ENCODE peak calls at places on chromosomes 12 and 14, in ten cellular contexts. D is uterus, A is GM12878, G is ovary, W is body of pancreas, K is lower lobe of right lung, Q is brain microvascular endothelial cell, Y is heart left ventricle, C is lung, V is left ventricle myocardium inferior. M is an unnamed sample. For H3K36me3, the result is how much of the 10 kb centered on the place peaks cover.

GRCh38 chr14:105710119-105711057 is 184.0 kb downstream of the TMEM121 start:
- DNase-seq in D (no peak), A (no peak), G (no peak), W (no peak), K (no peak), Q (no peak), Y (peak), C (no peak), V (no peak), M (no peak)

GRCh38 chr12:81080431-81080983 is 2.6 kb downstream of the ACSS3 start:
- DNase-seq in D (no peak), A (no peak), G (no peak), W (no peak), K (no peak), Q (no peak), Y (no peak), C (no peak), V (no peak), M (no peak)

GRCh38 chr14:59090572-59090971 is 97.9 kb upstream of the DAAM1 start:
- DNase-seq in D (no peak), A (no peak), G (no peak), W (no peak), K (no peak), Q (no peak), Y (no peak), C (no peak), V (no peak), M (no peak)

GRCh38 chr14:101520621-101521305 is 40.5 kb upstream of the DIO3 start:
- DNase-seq in D (peak), A (no peak), G (peak), W (peak), K (no peak), Q (no peak), Y (no peak), C (peak), V (peak), M (no peak)

GRCh38 chr12:2963760-2964292 is 4.6 kb downstream of the TEAD4 start:
- DNase-seq in D (no peak), A (no peak), G (no peak), W (no peak), K (no peak), Q (peak), Y (peak), C (no peak), V (peak), M (no peak)

GRCh38 chr12:68739891-68740290 is 6.1 kb upstream of the SLC35E3 start:
- DNase-seq in D (no peak), A (no peak), G (no peak), W (no peak), K (no peak), Q (no peak), Y (no peak), C (no peak), V (no peak), M (no peak)

GRCh38 chr14:78902010-78902623 is 731.9 kb downstream of the NRXN3 start:
- DNase-seq in D (no peak), A (no peak), G (no peak), W (peak), K (no peak), Q (peak), Y (no peak), C (no peak), V (peak), M (no peak)

GRCh38 chr14:69667938-69668336 is 56.5 kb downstream of the SUSD6 start:
- DNase-seq in D (no peak), A (no peak), G (no peak), W (no peak), K (no peak), Q (no peak), Y (no peak), C (no peak), V (no peak), M (no peak)

GRCh38 chr12:25744334-25744733 is 191.3 kb upstream of the LMNTD1 start:
- DNase-seq in D (no peak), A (no peak), G (no peak), W (no peak), K (no peak), Q (no peak), Y (no peak), C (no peak), V (no peak), M (no peak)

GRCh38 chr14:63468273-63468672 is 74.9 kb downstream of the PPP2R5E start:
- DNase-seq in D (no peak), A (peak), G (no peak), W (no peak), K (no peak), Q (no peak), Y (no peak), C (no peak), V (no peak), M (no peak)

GRCh38 chr12:32455607-32456063 is 56.3 kb downstream of the FGD4 start:
- DNase-seq in D (no peak), A (no peak), G (no peak), W (no peak), K (no peak), Q (peak), Y (no peak), C (no peak), V (no peak), M (peak)

GRCh38 chr14:102799684-102800562 is 22.7 kb downstream of the TRAF3 start:
- DNase-seq in D (no peak), A (no peak), G (no peak), W (no peak), K (no peak), Q (peak), Y (no peak), C (no peak), V (no peak), M (no peak)

GRCh38 chr14:102798926-102799325 is 21.7 kb downstream of the TRAF3 start:
- DNase-seq in D (no peak), A (peak), G (no peak), W (no peak), K (no peak), Q (no peak), Y (no peak), C (no peak), V (no peak), M (no peak)

GRCh38 chr14:102793531-102794328 is 16.5 kb downstream of the TRAF3 start:
- DNase-seq in D (no peak), A (no peak), G (no peak), W (no peak), K (no peak), Q (no peak), Y (no peak), C (no peak), V (no peak), M (no peak)

GRCh38 chr14:102796661-102797190 is 19.5 kb downstream of the TRAF3 start:
- DNase-seq in D (no peak), A (no peak), G (no peak), W (no peak), K (no peak), Q (no peak), Y (no peak), C (no peak), V (no peak), M (no peak)

DNA sequence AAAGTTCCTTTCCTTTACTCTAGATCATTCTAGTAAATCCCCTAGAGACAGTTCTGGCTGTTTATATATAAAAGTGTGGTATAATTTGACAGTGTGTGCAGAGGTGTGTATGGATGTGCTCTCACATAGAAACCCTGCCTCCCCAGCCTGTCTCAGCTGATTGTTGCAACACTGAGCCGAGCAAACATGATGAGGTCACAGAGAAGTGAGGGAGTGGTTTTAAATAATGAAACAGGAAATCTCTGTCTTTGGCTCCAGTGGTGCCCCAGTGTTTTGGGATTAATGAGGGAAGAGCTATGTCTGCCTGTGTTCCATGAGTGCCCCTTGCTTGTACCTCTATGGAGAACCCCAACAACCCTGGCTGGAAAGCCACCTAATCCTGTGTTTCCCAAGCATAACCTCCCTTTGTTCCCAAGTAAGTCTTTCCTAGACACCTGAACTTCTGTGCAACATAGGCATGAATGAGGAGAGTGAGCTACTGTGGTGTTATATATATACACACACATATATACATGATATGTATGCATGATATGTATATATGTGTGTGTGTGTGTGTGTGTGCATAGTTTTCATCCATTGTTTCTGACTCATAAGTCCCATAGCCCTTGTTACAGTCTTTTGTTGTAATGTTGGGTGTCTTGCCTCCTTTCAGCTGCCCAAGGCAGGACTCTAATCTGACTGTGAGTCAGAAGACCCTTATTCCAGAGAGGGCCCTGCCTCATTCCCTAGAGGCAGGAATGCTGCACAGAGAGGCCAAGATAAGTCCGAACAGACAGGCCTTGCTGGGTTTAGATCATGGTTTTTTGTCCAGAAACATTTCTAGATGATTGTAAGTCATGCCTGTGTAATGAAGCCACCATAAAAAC is 18.0 kb downstream of the TRAF3 start:
- DNase-seq in D (peak), A (no peak), G (no peak), W (peak), K (peak), Q (peak), Y (no peak), C (peak), V (peak), M (peak)
- H3K27ac ChIP-seq in D (no peak), A (peak), G (no peak), W (no peak), K (peak), Q (peak), Y (no peak), C (no peak), V (no peak), M (peak)

GRCh38 chr12:47821346-47821706 is 1.6 kb upstream of the HDAC7 start:
- DNase-seq in D (no peak), A (no peak), G (no peak), W (no peak), K (no peak), Q (no peak), Y (no peak), C (no peak), V (no peak), M (no peak)

GRCh38 chr12:47820631-47821345 is 1.1 kb upstream of the HDAC7 start:
- DNase-seq in D (peak), A (no peak), G (peak), W (peak), K (peak), Q (peak), Y (peak), C (peak), V (peak), M (no peak)

GRCh38 chr12:47823422-47824086 is 3.9 kb upstream of the HDAC7 start:
- DNase-seq in D (no peak), A (no peak), G (no peak), W (no peak), K (no peak), Q (no peak), Y (no peak), C (no peak), V (no peak), M (no peak)

GRCh38 chr12:47822863-47823262 is 3.2 kb upstream of the HDAC7 start:
- DNase-seq in D (no peak), A (no peak), G (no peak), W (no peak), K (no peak), Q (no peak), Y (no peak), C (no peak), V (no peak), M (no peak)

GRCh38 chr12:47822386-47822785 is 2.7 kb upstream of the HDAC7 start:
- DNase-seq in D (no peak), A (no peak), G (no peak), W (no peak), K (no peak), Q (no peak), Y (no peak), C (no peak), V (no peak), M (no peak)
- H3K36me3 ChIP-seq in D (under half), A (under half), G (under half), W (under half), K (under half), Q (under half), Y (under half), C (under half), V (under half), M (under half)

DNA sequence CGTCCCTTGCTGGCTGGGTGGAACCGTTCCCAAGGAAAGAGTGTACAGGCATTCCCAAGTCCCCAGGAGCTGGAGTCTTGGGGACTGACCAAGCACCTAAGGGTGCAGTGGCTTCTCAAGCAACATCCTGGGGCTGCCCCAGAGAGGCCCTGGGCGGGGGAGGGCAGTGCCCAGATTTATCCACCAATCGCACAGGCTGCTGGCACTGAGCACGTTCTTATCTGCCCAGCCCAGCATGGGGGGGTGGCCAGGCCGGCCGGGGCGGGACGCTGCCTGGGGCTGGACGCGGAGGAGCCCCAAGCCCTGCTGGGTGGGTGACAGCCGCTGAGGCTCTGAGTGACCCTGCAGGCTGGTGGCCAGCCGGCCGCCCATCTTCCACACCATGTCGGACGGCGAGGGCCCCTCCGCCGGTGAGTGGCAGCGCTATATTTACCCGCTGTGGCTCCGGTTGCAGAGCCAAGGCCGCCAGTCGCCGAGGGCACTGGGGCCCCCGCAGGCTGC is 53.4 kb downstream of the CYP46A1 start:
- DNase-seq in D (no peak), A (no peak), G (no peak), W (peak), K (peak), Q (no peak), Y (peak), C (peak), V (peak), M (no peak)
- H3K27ac ChIP-seq in D (peak), A (no peak), G (peak), W (no peak), K (peak), Q (no peak), Y (peak), C (peak), V (peak), M (no peak)

DNA sequence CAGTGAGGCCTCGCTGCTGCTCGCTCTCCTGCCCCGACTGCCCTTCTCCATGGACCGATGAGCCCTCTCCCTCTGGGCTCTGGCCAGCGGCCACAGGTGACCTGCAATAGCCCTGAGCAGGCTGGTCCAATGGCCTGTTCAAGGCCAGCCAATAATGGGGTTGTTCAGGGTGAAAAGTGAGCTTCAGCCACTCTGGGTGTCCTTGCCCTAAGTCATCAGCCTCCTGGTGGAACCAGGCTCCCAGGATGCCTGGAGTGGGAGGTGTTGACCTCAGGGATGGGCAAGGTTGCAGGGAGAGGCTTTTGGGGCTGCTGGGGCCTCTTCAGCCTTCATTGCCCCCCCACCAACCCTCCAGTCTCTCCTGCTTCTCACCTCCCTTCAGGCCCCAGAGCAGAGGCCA is 79.7 kb downstream of the RFLNA start:
- DNase-seq in D (no peak), A (no peak), G (no peak), W (no peak), K (no peak), Q (no peak), Y (no peak), C (no peak), V (no peak), M (no peak)
- H3K36me3 ChIP-seq in D (under half), A (under half), G (under half), W (under half), K (half or more), Q (half or more), Y (half or more), C (half or more), V (half or more), M (half or more)

GRCh38 chr14:90546767-90547166 is 149.9 kb downstream of the CALM1 start:
- DNase-seq in D (no peak), A (no peak), G (no peak), W (no peak), K (peak), Q (no peak), Y (no peak), C (no peak), V (no peak), M (no peak)

GRCh38 chr14:90548455-90548854 is 151.6 kb downstream of the CALM1 start:
- DNase-seq in D (no peak), A (no peak), G (no peak), W (no peak), K (no peak), Q (no peak), Y (no peak), C (no peak), V (no peak), M (no peak)

GRCh38 chr14:90545966-90546751 is 149.3 kb downstream of the CALM1 start:
- DNase-seq in D (no peak), A (no peak), G (no peak), W (no peak), K (peak), Q (no peak), Y (peak), C (no peak), V (peak), M (no peak)

GRCh38 chr14:90547968-90548367 is 151.1 kb downstream of the CALM1 start:
- DNase-seq in D (no peak), A (no peak), G (no peak), W (no peak), K (peak), Q (no peak), Y (no peak), C (no peak), V (no peak), M (no peak)

DNA sequence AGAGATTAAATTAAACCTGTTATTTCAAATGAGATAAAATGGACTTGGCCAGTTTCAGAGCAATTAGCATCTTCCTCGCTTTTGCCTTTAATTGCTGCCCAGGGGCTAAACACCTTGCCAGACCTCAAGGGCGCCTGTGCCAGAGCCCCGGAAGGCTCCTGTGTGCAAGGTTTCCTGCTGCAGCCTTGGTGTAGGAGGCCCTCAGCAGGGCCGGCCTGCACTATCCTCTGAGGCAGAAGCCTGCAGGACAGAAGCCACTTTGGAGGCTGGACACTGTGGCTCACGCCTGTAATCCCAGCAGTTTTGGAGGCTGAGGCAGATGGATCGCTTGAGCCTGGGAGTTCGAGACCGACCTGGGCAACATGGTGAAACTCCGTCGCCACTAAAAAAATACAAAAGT is 150.4 kb downstream of the CALM1 start:
- DNase-seq in D (no peak), A (no peak), G (no peak), W (no peak), K (peak), Q (no peak), Y (no peak), C (no peak), V (no peak), M (no peak)
- H3K27ac ChIP-seq in D (no peak), A (no peak), G (no peak), W (no peak), K (no peak), Q (no peak), Y (no peak), C (no peak), V (peak), M (no peak)

GRCh38 chr12:6562881-6563280 is 5.2 kb downstream of the NOP2 start:
- DNase-seq in D (no peak), A (no peak), G (peak), W (no peak), K (no peak), Q (no peak), Y (no peak), C (no peak), V (no peak), M (no peak)

GRCh38 chr12:6563448-6564050 is 4.5 kb downstream of the NOP2 start:
- DNase-seq in D (peak), A (no peak), G (peak), W (peak), K (peak), Q (no peak), Y (no peak), C (peak), V (no peak), M (peak)

GRCh38 chr12:6556857-6557256 is 1.0 kb upstream of the IFFO1 start:
- DNase-seq in D (no peak), A (no peak), G (no peak), W (no peak), K (no peak), Q (no peak), Y (peak), C (no peak), V (no peak), M (no peak)

GRCh38 chr12:6560501-6561205 is 4.8 kb upstream of the IFFO1 start:
- DNase-seq in D (no peak), A (no peak), G (peak), W (no peak), K (no peak), Q (no peak), Y (peak), C (no peak), V (no peak), M (no peak)

GRCh38 chr12:6559500-6559899 is 3.7 kb upstream of the IFFO1 start:
- DNase-seq in D (no peak), A (no peak), G (no peak), W (no peak), K (no peak), Q (no peak), Y (no peak), C (no peak), V (no peak), M (no peak)
- H3K36me3 ChIP-seq in D (under half), A (under half), G (under half), W (under half), K (half or more), Q (half or more), Y (half or more), C (under half), V (half or more), M (under half)

GRCh38 chr12:45416161-45416560 is 200.3 kb downstream of the ANO6 start:
- DNase-seq in D (no peak), A (no peak), G (no peak), W (no peak), K (no peak), Q (no peak), Y (no peak), C (no peak), V (no peak), M (no peak)
- H3K27ac ChIP-seq in D (peak), A (no peak), G (no peak), W (no peak), K (no peak), Q (peak), Y (no peak), C (peak), V (peak), M (no peak)

M was measured in naive thymus-derived CD4-positive, alpha-beta T cell.